ENCODE peak calls at places on chromosomes 11 and 22, in four cellular contexts. D is HCT116, A is heart left ventricle, L is tibial nerve. K is an unnamed sample.

GRCh38 chr11:62567018-62567633 is 6.6 kb downstream of the EEF1G start:
- DNase-seq in D (no peak), L (no peak), A (no peak), K (no peak)

GRCh38 chr11:27861706-27862430 is 161.6 kb upstream of the BDNF start:
- DNase-seq in D (no peak), L (no peak), A (no peak), K (no peak)

GRCh38 chr11:96054870-96055705 is 131.2 kb upstream of the MTMR2 start:
- DNase-seq in L (no peak), A (no peak), D (peak; percentile 27), K (peak; percentile 11)

GRCh38 chr11:100563541-100564280 is 123.4 kb upstream of the ARHGAP42 start:
- DNase-seq in A (no peak), D (no peak), L (no peak), K (no peak)

GRCh38 chr11:87286338-87286737 is 248.6 kb downstream of the TMEM135 start:
- DNase-seq in L (no peak), D (no peak), A (no peak), K (no peak)

GRCh38 chr11:68044145-68044813 is 5.5 kb downstream of the TCIRG1 start:
- DNase-seq in L (no peak), A (no peak), D (no peak), K (no peak)

GRCh38 chr11:2807801-2808241 is 77.8 kb downstream of the CDKN1C start:
- DNase-seq in D (no peak), A (peak; percentile 13), L (no peak), K (no peak)

GRCh38 chr11:23723861-23724260 is 773.0 kb upstream of the LUZP2 start:
- DNase-seq in A (no peak), L (no peak), D (no peak), K (no peak)

GRCh38 chr11:1953489-1954284 is 6.6 kb downstream of the MRPL23 start:
- DNase-seq in D (no peak), A (peak; percentile 17), L (no peak), K (no peak)

GRCh38 chr22:40982482-40983385 is 31.6 kb downstream of the RBX1 start:
- DNase-seq in L (no peak), A (no peak), D (no peak), K (no peak)

DNA sequence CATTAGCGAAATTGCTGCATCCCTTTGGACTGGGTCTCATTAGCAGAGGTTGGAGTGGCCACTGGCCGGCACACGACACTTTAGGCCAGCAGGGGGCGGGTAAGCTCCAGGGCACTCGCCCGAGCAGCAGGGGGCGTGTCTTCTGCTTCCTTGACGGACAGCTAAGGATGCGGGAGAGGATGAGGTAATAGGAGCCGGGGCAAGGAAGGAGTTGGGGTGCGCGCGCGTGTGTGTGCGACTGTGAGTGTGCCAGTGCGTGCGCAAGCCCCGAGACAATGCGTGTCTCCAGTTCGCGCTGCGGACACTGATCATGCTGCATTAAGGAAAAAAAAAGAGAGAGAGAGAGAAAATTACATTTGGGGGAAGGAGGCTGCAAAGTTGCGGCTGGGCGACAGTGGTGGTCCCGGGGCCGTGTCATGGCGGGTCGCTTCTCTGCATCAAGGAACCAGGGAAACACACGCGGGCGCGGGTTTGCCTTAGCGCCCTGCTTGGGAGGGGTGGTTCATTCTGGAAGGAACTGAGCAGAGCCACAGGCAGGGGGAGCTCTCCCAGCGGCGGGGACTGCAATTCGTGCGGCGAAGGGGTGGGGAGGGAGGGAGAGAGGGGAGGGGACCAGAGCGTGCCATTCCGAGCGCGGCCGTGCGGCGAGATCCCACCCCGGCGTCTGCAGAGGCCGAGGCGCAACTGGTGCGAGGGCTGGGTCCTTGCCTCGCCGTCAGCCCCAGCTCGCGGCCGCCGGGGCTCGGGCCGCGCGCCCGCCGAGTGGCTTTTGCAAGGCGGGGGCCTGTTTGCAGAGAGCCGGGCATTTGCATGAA is at the start of gene DTX4:
- DNase-seq in A (peak; percentile 91), D (peak; percentile 84), L (peak; percentile 96), K (peak; percentile 89)
- TF ChIP-seq POLR2A in A (no peak), D (no peak), L (no peak), K (no peak)

GRCh38 chr22:37162221-37163095 is 12.7 kb upstream of the IL2RB start:
- DNase-seq in D (no peak), A (no peak), L (no peak), K (no peak)

GRCh38 chr22:37163096-37163489 is 13.4 kb upstream of the IL2RB start:
- DNase-seq in L (no peak), D (no peak), A (no peak), K (no peak)

GRCh38 chr22:37165066-37165465 is 15.3 kb upstream of the IL2RB start:
- DNase-seq in L (no peak), D (no peak), A (no peak), K (no peak)

GRCh38 chr22:37164535-37164887 is 14.8 kb upstream of the IL2RB start:
- DNase-seq in A (no peak), D (no peak), L (no peak), K (no peak)

GRCh38 chr22:37163618-37164534 is 14.2 kb upstream of the IL2RB start:
- DNase-seq in L (no peak), A (no peak), D (no peak), K (no peak)
- TF ChIP-seq POLR2A in L (no peak), A (no peak), D (no peak), K (no peak)

DNA sequence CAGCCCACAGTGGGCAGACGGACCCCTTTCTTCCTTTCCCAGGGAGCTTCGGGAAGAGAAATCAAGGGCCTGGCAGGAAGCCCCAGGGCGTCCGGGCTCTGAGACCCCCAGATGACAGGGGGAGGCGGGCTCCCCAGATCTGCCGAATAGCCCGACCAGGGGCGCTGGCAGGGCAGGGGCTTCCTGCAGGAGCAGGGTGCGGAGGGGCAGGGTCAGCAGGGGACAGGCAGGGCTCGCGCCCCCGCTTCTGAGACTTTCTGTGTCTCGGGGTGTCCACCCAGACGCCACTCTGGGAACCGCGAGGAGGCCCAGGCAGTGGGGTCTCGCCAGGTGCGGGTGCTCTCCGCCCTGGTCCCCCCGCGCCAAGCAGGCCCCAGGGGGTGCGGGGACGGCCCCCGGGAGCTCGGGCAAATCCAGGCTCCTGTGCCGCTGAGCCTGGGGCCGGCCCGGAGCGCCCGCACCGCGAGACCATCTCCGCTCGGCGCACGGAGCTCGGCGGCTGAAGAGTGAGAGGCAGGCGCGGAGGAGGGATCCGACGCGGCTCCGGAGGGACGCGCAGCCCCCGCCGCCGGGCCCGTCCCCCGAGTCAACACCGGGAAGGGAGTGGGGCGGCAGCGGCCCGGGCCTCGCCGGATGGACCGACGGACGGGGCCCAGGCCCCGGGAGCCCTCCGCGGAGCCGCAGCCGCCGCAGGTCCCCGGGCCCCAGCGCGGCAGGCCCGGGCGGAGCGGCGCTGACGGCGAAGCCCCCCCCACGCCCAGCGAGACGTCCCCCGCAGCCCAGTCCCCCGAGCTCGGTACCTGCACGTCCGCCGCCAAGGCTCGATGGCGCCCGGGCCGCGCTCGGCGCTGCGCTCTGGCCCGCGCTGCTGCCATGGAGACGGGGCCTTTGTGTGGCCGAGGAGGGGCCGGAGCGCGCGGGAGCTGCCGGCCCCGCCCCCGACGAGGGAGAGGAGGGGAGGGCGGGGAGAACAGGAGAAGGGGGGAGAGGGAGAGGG is at the start of gene PLXNB2:
- DNase-seq in D (peak; percentile 56), L (peak; percentile 60), A (peak; percentile 90), K (peak; percentile 47)
- TF ChIP-seq POLR2A in D (peak; percentile 45), L (no peak), A (no peak), K (no peak)

GRCh38 chr11:66978717-66979116 is 3.6 kb downstream of the C11orf86 start:
- DNase-seq in D (no peak), L (no peak), A (no peak), K (no peak)

GRCh38 chr11:66985508-66986177 is 10.5 kb downstream of the C11orf86 start:
- DNase-seq in A (peak; percentile 52), L (no peak), D (no peak), K (no peak)

GRCh38 chr11:66983275-66983924 is 8.3 kb downstream of the C11orf86 start:
- DNase-seq in L (no peak), A (no peak), D (no peak), K (no peak)

GRCh38 chr11:66979336-66979980 is 4.4 kb downstream of the C11orf86 start:
- DNase-seq in A (no peak), L (no peak), D (no peak), K (no peak)

GRCh38 chr11:66981976-66982578 is 7.0 kb downstream of the C11orf86 start:
- DNase-seq in D (peak; percentile 74), L (peak; percentile 91), A (peak; percentile 88), K (peak; percentile 55)
- TF ChIP-seq POLR2A in D (no peak), L (no peak), A (no peak), K (no peak)

GRCh38 chr22:20495861-20496681 is 476 bp upstream of the KLHL22 start:
- DNase-seq in L (peak; percentile 82), D (peak; percentile 73), A (peak; percentile 94), K (peak; percentile 96)
- TF ChIP-seq POLR2A in L (peak; percentile 66), D (peak; percentile 82), A (no peak), K (peak; percentile 64)

DNA sequence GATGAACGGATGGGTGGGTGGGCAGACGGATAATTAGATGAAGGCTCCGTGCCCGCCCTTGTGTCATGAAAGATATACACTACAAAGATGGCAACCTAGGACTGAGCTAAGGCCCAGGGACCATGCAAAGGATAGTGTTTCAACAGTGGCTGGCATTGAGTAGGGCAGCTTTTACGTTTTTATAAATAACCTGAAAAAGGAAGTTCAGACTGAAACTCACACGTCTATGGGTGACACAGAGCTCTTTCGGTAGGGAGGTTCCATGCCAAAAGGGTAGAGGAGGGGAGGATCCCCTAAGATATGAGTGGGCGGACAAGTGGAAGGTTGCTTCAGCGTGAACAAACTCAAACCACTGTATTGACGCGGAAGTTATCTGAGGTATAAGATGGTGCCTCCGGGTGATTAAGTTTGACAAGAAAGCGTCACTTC is 90.5 kb downstream of the UBASH3B start:
- DNase-seq in D (no peak), A (no peak), L (no peak), K (peak; percentile 19)
- TF ChIP-seq POLR2A in D (no peak), A (no peak), L (no peak), K (no peak)

DNA sequence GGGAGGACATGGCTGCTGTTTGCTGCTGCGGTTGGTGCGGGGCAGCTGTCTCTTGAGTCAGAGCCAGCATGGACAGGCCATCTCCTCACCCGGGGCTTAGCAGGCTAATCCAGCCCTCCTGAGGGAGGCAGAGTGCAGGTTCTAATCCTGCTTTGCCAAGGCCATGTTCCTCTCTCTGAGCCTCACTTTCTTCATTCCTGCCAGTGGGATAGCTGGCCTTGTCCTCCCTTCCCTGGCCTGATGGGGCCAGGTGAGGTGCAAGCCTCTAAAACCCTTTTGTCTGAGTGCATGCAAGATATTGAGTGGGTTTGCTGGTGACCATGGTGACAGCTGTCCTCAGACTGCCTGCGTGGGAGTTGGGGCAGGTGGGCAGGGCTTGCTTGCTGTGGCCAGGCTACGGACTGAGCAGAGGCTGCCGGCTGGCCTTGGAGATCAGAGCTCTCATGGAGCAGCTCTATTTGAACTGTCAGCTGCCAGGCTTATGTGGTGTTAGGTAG is 3.6 kb downstream of the USP35 start:
- DNase-seq in L (no peak), D (no peak), A (no peak), K (no peak)
- TF ChIP-seq POLR2A in L (no peak), D (no peak), A (no peak), K (no peak)

K was measured in erythroblast.